ENCODE peak calls at places on chromosomes 12 and 14, in seven cellular contexts. Y, F, D, R, S, I and B are unnamed samples.

GRCh38 chr12:115227137-115227615 is 543.2 kb upstream of the TBX3 start:
- DNase-seq in F (peak; percentile 90), D (no peak), Y (peak; percentile 92), R (peak; percentile 87), S (peak; percentile 17), I (no peak), B (no peak)

GRCh38 chr14:33610121-33610520 is 340.8 kb downstream of the EGLN3 start:
- DNase-seq in I (no peak), S (no peak), D (no peak), Y (no peak), F (no peak), R (no peak), B (no peak)

GRCh38 chr14:24331731-24332093 is 3.2 kb downstream of the ADCY4 start:
- DNase-seq in R (no peak), S (no peak), D (no peak), Y (no peak), F (no peak), I (no peak), B (peak; percentile 51)

GRCh38 chr12:111407371-111408115 is 1.8 kb downstream of the SH2B3 start:
- DNase-seq in F (no peak), Y (no peak), R (no peak), I (no peak), S (no peak), D (no peak), B (no peak)

GRCh38 chr12:51700887-51701286 is 109.9 kb downstream of the SCN8A start:
- DNase-seq in S (no peak), R (no peak), Y (no peak), D (no peak), F (no peak), I (no peak), B (no peak)

GRCh38 chr12:87982208-87982607 is 47.0 kb downstream of the C12orf50 start:
- DNase-seq in D (no peak), I (no peak), F (peak; percentile 55), S (no peak), R (no peak), Y (peak; percentile 69), B (no peak)

GRCh38 chr14:68952544-68953535 is 26.3 kb downstream of the ACTN1 start:
- DNase-seq in S (peak; percentile 71), D (no peak), I (no peak), Y (peak; percentile 94), R (no peak), F (peak; percentile 90), B (no peak)

GRCh38 chr14:102544034-102544744 is 34.6 kb upstream of the ANKRD9 start:
- DNase-seq in F (no peak), Y (no peak), S (peak; percentile 83), I (no peak), D (no peak), R (peak; percentile 48), B (peak; percentile 53)

GRCh38 chr14:57737598-57737997 is 128.3 kb downstream of the SLC35F4 start:
- DNase-seq in F (no peak), Y (no peak), S (no peak), I (no peak), R (no peak), D (no peak), B (no peak)

GRCh38 chr12:65492997-65493892 is 214.8 kb downstream of the MSRB3 start:
- DNase-seq in R (no peak), D (no peak), S (no peak), F (peak; percentile 63), I (no peak), Y (no peak), B (no peak)

DNA sequence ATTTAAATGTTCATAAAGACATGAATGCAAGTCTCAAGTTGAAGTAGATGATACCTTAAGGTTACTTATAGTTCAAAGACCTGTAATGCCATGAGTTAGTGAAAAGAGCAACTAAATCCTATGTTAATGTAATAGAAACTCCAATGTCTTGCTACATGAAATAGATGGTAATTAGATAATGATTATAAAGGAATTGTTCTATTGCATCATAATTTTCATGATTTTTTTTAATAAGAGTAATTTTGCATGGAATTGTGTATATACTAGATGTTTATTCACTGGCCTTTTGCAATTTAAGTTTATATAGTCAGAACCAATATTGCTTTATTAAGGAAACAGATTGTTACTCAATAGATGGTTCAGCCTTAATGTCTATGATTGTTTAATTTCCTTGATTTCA is 115.5 kb upstream of the SYT10 start:
- DNase-seq in D (no peak), F (no peak), R (no peak), Y (no peak), I (no peak), S (no peak), B (no peak)
- H3K18ac ChIP-seq in D (no peak overlapping the region), F (no peak overlapping the region), R (no peak overlapping the region), Y (no peak overlapping the region), I (no peak overlapping the region), S (no peak overlapping the region), B (no peak overlapping the region)

DNA sequence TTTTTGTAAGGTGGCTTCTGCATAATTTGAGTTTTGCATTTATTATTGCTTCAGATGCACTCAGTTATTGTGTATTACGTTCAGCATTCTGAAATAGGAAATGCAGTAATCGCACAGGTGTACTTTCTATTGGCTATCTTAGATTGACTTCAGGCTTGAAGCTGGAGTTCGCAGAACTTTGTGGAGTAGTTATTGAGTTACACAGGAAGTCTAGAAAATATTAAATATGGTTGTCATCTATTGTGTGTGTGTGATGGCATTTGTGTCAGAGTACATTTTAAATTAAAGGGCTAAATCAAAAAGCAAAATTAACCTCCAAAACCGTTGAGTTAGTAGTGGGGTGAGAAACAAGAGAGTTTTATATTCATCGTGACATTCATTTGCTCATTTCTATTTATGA is 2.7 kb downstream of the ARID2 start:
- DNase-seq in I (no peak), D (no peak), Y (peak; percentile 7), F (no peak), S (no peak), R (no peak), B (no peak)
- H3K18ac ChIP-seq in I (no peak overlapping the region), D (no peak overlapping the region), Y (no peak overlapping the region), F (no peak overlapping the region), S (no peak overlapping the region), R (no peak overlapping the region), B (no peak overlapping the region)

DNA sequence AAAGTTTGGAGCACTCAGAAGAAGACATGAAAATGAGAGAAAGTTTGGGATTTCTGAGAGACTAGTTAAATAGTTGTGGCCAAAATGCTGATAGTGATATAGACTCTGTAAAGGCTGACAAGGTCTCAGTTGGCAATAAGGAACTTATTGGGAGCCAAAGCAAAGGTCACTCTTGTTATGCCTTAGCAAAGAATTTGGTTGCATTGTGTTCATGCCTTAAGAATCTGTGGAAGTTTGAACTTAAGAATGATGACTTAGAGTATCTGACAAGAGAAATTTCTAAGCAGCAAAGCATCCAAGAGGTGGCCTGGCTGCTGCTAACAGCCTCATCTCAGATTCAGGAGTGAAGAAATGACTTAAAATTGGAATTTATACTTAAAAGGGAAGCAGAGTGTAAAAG is 113.8 kb downstream of the PIK3C2G start:
- DNase-seq in S (no peak), Y (peak; percentile 11), F (no peak), D (no peak), R (no peak), I (no peak), B (no peak)
- H3K18ac ChIP-seq in S (no peak overlapping the region), Y (no peak overlapping the region), F (no peak overlapping the region), D (no peak overlapping the region), R (no peak overlapping the region), I (no peak overlapping the region), B (no peak overlapping the region)

GRCh38 chr12:108621161-108621560 is 12.5 kb downstream of the SELPLG start:
- DNase-seq in S (no peak), D (no peak), Y (no peak), R (no peak), F (no peak), I (no peak), B (no peak)
- H3K18ac ChIP-seq in S (peak overlapping the region; percentile 12), D (no peak overlapping the region), Y (no peak overlapping the region), R (no peak overlapping the region), F (no peak overlapping the region), I (no peak overlapping the region), B (no peak overlapping the region)

GRCh38 chr12:1925125-1925963 is 6.9 kb upstream of the CACNA2D4 start:
- DNase-seq in I (no peak), D (no peak), S (no peak), R (no peak), F (no peak), Y (no peak), B (peak; percentile 20)
- H3K18ac ChIP-seq in I (no peak overlapping the region), D (peak overlapping the region; percentile 56), S (no peak overlapping the region), R (no peak overlapping the region), F (peak overlapping the region; percentile 4), Y (no peak overlapping the region), B (no peak overlapping the region)